ENCODE peak calls at places on chromosomes 7 and 10, in ten cellular contexts. C is NCI-H2081 treated with DMSO at 0.1 percent for 48 hours; L is ELR; W is T-helper 22 cell; U is ecto neural progenitor cell; H is activated CD8-positive, alpha-beta memory T cell treated with anti-CD3 and anti-CD28 coated beads, Interleukin-2, amount 50 U/mL, for 48 hours; S is RCC 7860; I is CD4-positive, alpha-beta memory T cell; Z is midbrain; M is HFF-Myc. N is an unnamed sample.

GRCh38 chr7:104264281-104264680 is 56.5 kb upstream of the ORC5 start:
- DNase-seq in C (no peak), L (peak), W (no peak), U (no peak), H (no peak), S (no peak), I (no peak), Z (no peak), M (no peak), N (peak)

GRCh38 chr10:31034041-31034918 is 2.6 kb upstream of the ZNF438 start:
- DNase-seq in C (no peak), L (peak), W (no peak), U (no peak), H (no peak), S (peak), I (no peak), Z (no peak), M (peak), N (peak)

GRCh38 chr7:49443515-49443914 is 329.9 kb upstream of the VWC2 start:
- DNase-seq in C (no peak), L (no peak), W (no peak), U (no peak), H (no peak), S (no peak), I (no peak), Z (no peak), M (no peak), N (no peak)

GRCh38 chr7:57203161-57203791 is 71.0 kb upstream of the ZNF479 start:
- DNase-seq in C (no peak), L (no peak), W (no peak), U (no peak), H (peak), S (no peak), I (no peak), Z (peak), M (no peak), N (no peak)

GRCh38 chr7:138889566-138889965 is 91.6 kb upstream of the ATP6V0A4 start:
- DNase-seq in C (peak), L (peak), W (no peak), U (no peak), H (no peak), S (no peak), I (no peak), Z (no peak), M (peak), N (peak)

GRCh38 chr7:133790911-133791310 is 336.2 kb upstream of the LRGUK start:
- DNase-seq in C (no peak), L (no peak), W (no peak), U (no peak), H (no peak), S (no peak), I (no peak), Z (no peak), M (no peak), N (no peak)

GRCh38 chr10:62761115-62761514 is 43.4 kb upstream of the ADO start:
- DNase-seq in C (no peak), L (peak), W (no peak), U (no peak), H (no peak), S (no peak), I (no peak), Z (no peak), M (no peak), N (peak)

GRCh38 chr10:103584216-103585010 is 90.9 kb downstream of the NEURL1 start:
- DNase-seq in C (no peak), L (no peak), W (peak), U (no peak), H (peak), S (no peak), I (peak), Z (no peak), M (no peak), N (no peak)

GRCh38 chr7:7693881-7694280 is 24.5 kb downstream of the RPA3 start:
- DNase-seq in C (no peak), L (peak), W (no peak), U (no peak), H (no peak), S (peak), I (no peak), Z (no peak), M (peak), N (peak)

GRCh38 chr10:8053446-8054242 is 844 bp upstream of the GATA3 start:
- DNase-seq in C (no peak), L (peak), W (peak), U (peak), H (peak), S (no peak), I (peak), Z (peak), M (peak), N (peak)

GRCh38 chr7:115289966-115290365 is 368.1 kb downstream of the MDFIC start:
- DNase-seq in C (no peak), L (peak), W (no peak), U (no peak), H (no peak), S (no peak), I (no peak), Z (no peak), M (no peak), N (no peak)

GRCh38 chr10:14904316-14904732 is 25.7 kb downstream of the SUV39H2 start:
- DNase-seq in C (no peak), L (peak), W (no peak), U (no peak), H (no peak), S (peak), I (peak), Z (no peak), M (no peak), N (peak)

GRCh38 chr7:2225336-2225735 is 7.4 kb downstream of the MAD1L1 start:
- DNase-seq in C (no peak), L (no peak), W (no peak), U (no peak), H (no peak), S (no peak), I (no peak), Z (no peak), M (no peak), N (peak)

GRCh38 chr7:139562972-139563565 is 39.6 kb downstream of the CLEC2L start:
- DNase-seq in C (no peak), L (no peak), W (no peak), U (peak), H (peak), S (no peak), I (no peak), Z (no peak), M (no peak), N (no peak)

GRCh38 chr10:93259126-93259525 is 185.4 kb downstream of the CYP26A1 start:
- DNase-seq in C (no peak), L (no peak), W (no peak), U (no peak), H (no peak), S (no peak), I (no peak), Z (no peak), M (no peak), N (no peak)

GRCh38 chr7:100895956-100896742 is 461 bp upstream of the ACHE start:
- DNase-seq in C (no peak), L (no peak), W (no peak), U (peak), H (peak), S (no peak), I (peak), Z (no peak), M (no peak), N (no peak)

GRCh38 chr10:101066890-101067355 is 5.1 kb downstream of the KAZALD1 start:
- DNase-seq in C (no peak), L (no peak), W (no peak), U (no peak), H (no peak), S (peak), I (no peak), Z (no peak), M (no peak), N (no peak)

GRCh38 chr10:104321716-104322415 is 16.4 kb downstream of the ITPRIP start:
- DNase-seq in C (no peak), L (no peak), W (peak), U (no peak), H (no peak), S (no peak), I (no peak), Z (no peak), M (no peak), N (no peak)

GRCh38 chr7:42181566-42181965 is 55.4 kb downstream of the GLI3 start:
- DNase-seq in C (no peak), L (no peak), W (no peak), U (no peak), H (no peak), S (no peak), I (no peak), Z (no peak), M (no peak), N (no peak)

GRCh38 chr10:6877351-6878066 is 297.4 kb upstream of the PRKCQ start:
- DNase-seq in C (no peak), L (no peak), W (no peak), U (no peak), H (no peak), S (no peak), I (no peak), Z (no peak), M (no peak), N (no peak)

N was measured in PC-3.